ENCODE peak calls at places on chromosomes 11 and 22, in six cellular contexts. One of them, this sample, is unnamed.

GRCh38 chr11:134100171-134100570 is 31.3 kb downstream of the JAM3 start:
- DNase-seq in NCI-H1092: no peak
- DNase-seq in foreskin keratinocyte: no peak
- DNase-seq in GM23248: no peak
- DNase-seq in GM06990: no peak
- DNase-seq in activated CD8-positive, alpha-beta memory T cell treated with anti-CD3 and anti-CD28 coated beads for 24 hours: no peak
- DNase-seq in this sample: no peak

GRCh38 chr22:37189011-37189466 is 992 bp upstream of the C1QTNF6 start:
- DNase-seq in NCI-H1092: no peak
- DNase-seq in foreskin keratinocyte: peak
- DNase-seq in GM23248: peak
- DNase-seq in GM06990: no peak
- DNase-seq in activated CD8-positive, alpha-beta memory T cell treated with anti-CD3 and anti-CD28 coated beads for 24 hours: no peak
- DNase-seq in this sample: peak

GRCh38 chr11:104784684-104785460 is 113.4 kb downstream of the CASP12 start:
- DNase-seq in NCI-H1092: no peak
- DNase-seq in foreskin keratinocyte: peak
- DNase-seq in GM23248: peak
- DNase-seq in GM06990: no peak
- DNase-seq in activated CD8-positive, alpha-beta memory T cell treated with anti-CD3 and anti-CD28 coated beads for 24 hours: no peak
- DNase-seq in this sample: no peak

GRCh38 chr11:75801362-75802021 is 13.5 kb upstream of the UVRAG start:
- DNase-seq in NCI-H1092: no peak
- DNase-seq in foreskin keratinocyte: no peak
- DNase-seq in GM23248: no peak
- DNase-seq in GM06990: peak
- DNase-seq in activated CD8-positive, alpha-beta memory T cell treated with anti-CD3 and anti-CD28 coated beads for 24 hours: no peak
- DNase-seq in this sample: no peak

GRCh38 chr22:17103351-17103750 is 17.8 kb downstream of the TMEM121B start:
- DNase-seq in NCI-H1092: no peak
- DNase-seq in foreskin keratinocyte: no peak
- DNase-seq in GM23248: no peak
- DNase-seq in GM06990: no peak
- DNase-seq in activated CD8-positive, alpha-beta memory T cell treated with anti-CD3 and anti-CD28 coated beads for 24 hours: no peak
- DNase-seq in this sample: no peak

GRCh38 chr11:13963949-13964770 is 1.6 kb downstream of the SPON1 start:
- DNase-seq in NCI-H1092: no peak
- DNase-seq in foreskin keratinocyte: no peak
- DNase-seq in GM23248: peak
- DNase-seq in GM06990: peak
- DNase-seq in activated CD8-positive, alpha-beta memory T cell treated with anti-CD3 and anti-CD28 coated beads for 24 hours: peak
- DNase-seq in this sample: peak

GRCh38 chr11:15985863-15986139 is 370.5 kb downstream of the SOX6 start:
- DNase-seq in NCI-H1092: no peak
- DNase-seq in foreskin keratinocyte: no peak
- DNase-seq in GM23248: no peak
- DNase-seq in GM06990: no peak
- DNase-seq in activated CD8-positive, alpha-beta memory T cell treated with anti-CD3 and anti-CD28 coated beads for 24 hours: no peak
- DNase-seq in this sample: no peak

GRCh38 chr11:32960553-32961164 is 55.0 kb upstream of the DEPDC7 start:
- DNase-seq in NCI-H1092: peak
- DNase-seq in foreskin keratinocyte: peak
- DNase-seq in GM23248: peak
- DNase-seq in GM06990: peak
- DNase-seq in activated CD8-positive, alpha-beta memory T cell treated with anti-CD3 and anti-CD28 coated beads for 24 hours: no peak
- DNase-seq in this sample: peak

GRCh38 chr11:33829430-33830141 is 55.3 kb upstream of the FBXO3 start:
- DNase-seq in NCI-H1092: peak
- DNase-seq in foreskin keratinocyte: peak
- DNase-seq in GM23248: peak
- DNase-seq in GM06990: no peak
- DNase-seq in activated CD8-positive, alpha-beta memory T cell treated with anti-CD3 and anti-CD28 coated beads for 24 hours: peak
- DNase-seq in this sample: peak

GRCh38 chr22:44686873-44687600 is 15.0 kb upstream of the PRR5 start:
- DNase-seq in NCI-H1092: no peak
- DNase-seq in foreskin keratinocyte: no peak
- DNase-seq in GM23248: no peak
- DNase-seq in GM06990: no peak
- DNase-seq in activated CD8-positive, alpha-beta memory T cell treated with anti-CD3 and anti-CD28 coated beads for 24 hours: no peak
- DNase-seq in this sample: peak

GRCh38 chr22:41445171-41446056 is 1.2 kb downstream of the TOB2 start:
- DNase-seq in NCI-H1092: no peak
- DNase-seq in foreskin keratinocyte: peak
- DNase-seq in GM23248: peak
- DNase-seq in GM06990: peak
- DNase-seq in activated CD8-positive, alpha-beta memory T cell treated with anti-CD3 and anti-CD28 coated beads for 24 hours: peak
- DNase-seq in this sample: peak

GRCh38 chr11:119026970-119027369 is 3.7 kb downstream of the SLC37A4 start:
- DNase-seq in NCI-H1092: no peak
- DNase-seq in foreskin keratinocyte: no peak
- DNase-seq in GM23248: no peak
- DNase-seq in GM06990: no peak
- DNase-seq in activated CD8-positive, alpha-beta memory T cell treated with anti-CD3 and anti-CD28 coated beads for 24 hours: no peak
- DNase-seq in this sample: no peak

GRCh38 chr22:49240472-49240871 is 587.2 kb downstream of the BRD1 start:
- DNase-seq in NCI-H1092: no peak
- DNase-seq in foreskin keratinocyte: no peak
- DNase-seq in GM23248: no peak
- DNase-seq in GM06990: no peak
- DNase-seq in activated CD8-positive, alpha-beta memory T cell treated with anti-CD3 and anti-CD28 coated beads for 24 hours: no peak
- DNase-seq in this sample: no peak

GRCh38 chr22:20786536-20786979 is 12.6 kb downstream of the SERPIND1 start:
- DNase-seq in NCI-H1092: no peak
- DNase-seq in foreskin keratinocyte: no peak
- DNase-seq in GM23248: no peak
- DNase-seq in GM06990: no peak
- DNase-seq in activated CD8-positive, alpha-beta memory T cell treated with anti-CD3 and anti-CD28 coated beads for 24 hours: no peak
- DNase-seq in this sample: no peak

GRCh38 chr11:819943-820649 is 1.4 kb downstream of the PNPLA2 start:
- DNase-seq in NCI-H1092: peak
- DNase-seq in foreskin keratinocyte: peak
- DNase-seq in GM23248: peak
- DNase-seq in GM06990: peak
- DNase-seq in activated CD8-positive, alpha-beta memory T cell treated with anti-CD3 and anti-CD28 coated beads for 24 hours: peak
- DNase-seq in this sample: peak

GRCh38 chr11:289706-290620 is 1.0 kb downstream of the PGGHG start:
- DNase-seq in NCI-H1092: no peak
- DNase-seq in foreskin keratinocyte: no peak
- DNase-seq in GM23248: no peak
- DNase-seq in GM06990: no peak
- DNase-seq in activated CD8-positive, alpha-beta memory T cell treated with anti-CD3 and anti-CD28 coated beads for 24 hours: no peak
- DNase-seq in this sample: no peak

GRCh38 chr22:20138868-20139267 is 7.3 kb downstream of the ZDHHC8 start:
- DNase-seq in NCI-H1092: no peak
- DNase-seq in foreskin keratinocyte: no peak
- DNase-seq in GM23248: no peak
- DNase-seq in GM06990: no peak
- DNase-seq in activated CD8-positive, alpha-beta memory T cell treated with anti-CD3 and anti-CD28 coated beads for 24 hours: no peak
- DNase-seq in this sample: no peak

GRCh38 chr22:22558972-22559603 is at the start of gene PRAME:
- DNase-seq in NCI-H1092: peak
- DNase-seq in foreskin keratinocyte: no peak
- DNase-seq in GM23248: peak
- DNase-seq in GM06990: peak
- DNase-seq in activated CD8-positive, alpha-beta memory T cell treated with anti-CD3 and anti-CD28 coated beads for 24 hours: peak
- DNase-seq in this sample: peak

GRCh38 chr22:30596199-30596598 is 4.5 kb upstream of the PES1 start:
- DNase-seq in NCI-H1092: no peak
- DNase-seq in foreskin keratinocyte: no peak
- DNase-seq in GM23248: no peak
- DNase-seq in GM06990: no peak
- DNase-seq in activated CD8-positive, alpha-beta memory T cell treated with anti-CD3 and anti-CD28 coated beads for 24 hours: no peak
- DNase-seq in this sample: no peak

GRCh38 chr11:28417601-28418323 is 309.6 kb downstream of the METTL15 start:
- DNase-seq in NCI-H1092: no peak
- DNase-seq in foreskin keratinocyte: no peak
- DNase-seq in GM23248: no peak
- DNase-seq in GM06990: no peak
- DNase-seq in activated CD8-positive, alpha-beta memory T cell treated with anti-CD3 and anti-CD28 coated beads for 24 hours: no peak
- DNase-seq in this sample: no peak

GRCh38 chr11:105486929-105487328 is 122.9 kb upstream of the GRIA4 start:
- DNase-seq in NCI-H1092: no peak
- DNase-seq in foreskin keratinocyte: no peak
- DNase-seq in GM23248: no peak
- DNase-seq in GM06990: no peak
- DNase-seq in activated CD8-positive, alpha-beta memory T cell treated with anti-CD3 and anti-CD28 coated beads for 24 hours: no peak
- DNase-seq in this sample: no peak

GRCh38 chr11:72235351-72236057 is 8.5 kb downstream of the PHOX2A start:
- DNase-seq in NCI-H1092: no peak
- DNase-seq in foreskin keratinocyte: no peak
- DNase-seq in GM23248: no peak
- DNase-seq in GM06990: no peak
- DNase-seq in activated CD8-positive, alpha-beta memory T cell treated with anti-CD3 and anti-CD28 coated beads for 24 hours: peak
- DNase-seq in this sample: no peak

GRCh38 chr11:10410844-10411200 is 44.2 kb upstream of the AMPD3 start:
- DNase-seq in NCI-H1092: no peak
- DNase-seq in foreskin keratinocyte: no peak
- DNase-seq in GM23248: no peak
- DNase-seq in GM06990: no peak
- DNase-seq in activated CD8-positive, alpha-beta memory T cell treated with anti-CD3 and anti-CD28 coated beads for 24 hours: peak
- DNase-seq in this sample: no peak

GRCh38 chr11:33696931-33697638 is 3.5 kb downstream of the C11orf91 start:
- DNase-seq in NCI-H1092: peak
- DNase-seq in foreskin keratinocyte: peak
- DNase-seq in GM23248: no peak
- DNase-seq in GM06990: no peak
- DNase-seq in activated CD8-positive, alpha-beta memory T cell treated with anti-CD3 and anti-CD28 coated beads for 24 hours: peak
- DNase-seq in this sample: no peak

GRCh38 chr11:57103899-57104605 is 77.7 kb upstream of the LRRC55 start:
- DNase-seq in NCI-H1092: no peak
- DNase-seq in foreskin keratinocyte: no peak
- DNase-seq in GM23248: no peak
- DNase-seq in GM06990: no peak
- DNase-seq in activated CD8-positive, alpha-beta memory T cell treated with anti-CD3 and anti-CD28 coated beads for 24 hours: no peak
- DNase-seq in this sample: no peak

GRCh38 chr22:44658371-44658953 is 43.5 kb upstream of the PRR5 start:
- DNase-seq in NCI-H1092: no peak
- DNase-seq in foreskin keratinocyte: no peak
- DNase-seq in GM23248: peak
- DNase-seq in GM06990: no peak
- DNase-seq in activated CD8-positive, alpha-beta memory T cell treated with anti-CD3 and anti-CD28 coated beads for 24 hours: no peak
- DNase-seq in this sample: peak

GRCh38 chr22:20283674-20284066 is 15.6 kb upstream of the RTN4R start:
- DNase-seq in NCI-H1092: no peak
- DNase-seq in foreskin keratinocyte: no peak
- DNase-seq in GM23248: no peak
- DNase-seq in GM06990: no peak
- DNase-seq in activated CD8-positive, alpha-beta memory T cell treated with anti-CD3 and anti-CD28 coated beads for 24 hours: no peak
- DNase-seq in this sample: no peak

GRCh38 chr11:47003180-47003877 is 66.8 kb downstream of the CSTPP1 start:
- DNase-seq in NCI-H1092: no peak
- DNase-seq in foreskin keratinocyte: no peak
- DNase-seq in GM23248: peak
- DNase-seq in GM06990: no peak
- DNase-seq in activated CD8-positive, alpha-beta memory T cell treated with anti-CD3 and anti-CD28 coated beads for 24 hours: no peak
- DNase-seq in this sample: no peak

GRCh38 chr11:113006916-113007445 is 45.8 kb downstream of the NCAM1 start:
- DNase-seq in NCI-H1092: no peak
- DNase-seq in foreskin keratinocyte: no peak
- DNase-seq in GM23248: no peak
- DNase-seq in GM06990: no peak
- DNase-seq in activated CD8-positive, alpha-beta memory T cell treated with anti-CD3 and anti-CD28 coated beads for 24 hours: no peak
- DNase-seq in this sample: peak

GRCh38 chr11:35166369-35167360 is 27.7 kb downstream of the CD44 start:
- DNase-seq in NCI-H1092: no peak
- DNase-seq in foreskin keratinocyte: peak
- DNase-seq in GM23248: peak
- DNase-seq in GM06990: no peak
- DNase-seq in activated CD8-positive, alpha-beta memory T cell treated with anti-CD3 and anti-CD28 coated beads for 24 hours: peak
- DNase-seq in this sample: peak

GRCh38 chr22:19808873-19809478 is 45.7 kb downstream of the GNB1L start:
- DNase-seq in NCI-H1092: no peak
- DNase-seq in foreskin keratinocyte: no peak
- DNase-seq in GM23248: no peak
- DNase-seq in GM06990: no peak
- DNase-seq in activated CD8-positive, alpha-beta memory T cell treated with anti-CD3 and anti-CD28 coated beads for 24 hours: no peak
- DNase-seq in this sample: peak

GRCh38 chr11:90148900-90149299 is 14.4 kb downstream of the NAALAD2 start:
- DNase-seq in NCI-H1092: no peak
- DNase-seq in foreskin keratinocyte: no peak
- DNase-seq in GM23248: peak
- DNase-seq in GM06990: no peak
- DNase-seq in activated CD8-positive, alpha-beta memory T cell treated with anti-CD3 and anti-CD28 coated beads for 24 hours: no peak
- DNase-seq in this sample: no peak

GRCh38 chr11:64874308-64874707 is 4.1 kb downstream of the EHD1 start:
- DNase-seq in NCI-H1092: no peak
- DNase-seq in foreskin keratinocyte: no peak
- DNase-seq in GM23248: no peak
- DNase-seq in GM06990: no peak
- DNase-seq in activated CD8-positive, alpha-beta memory T cell treated with anti-CD3 and anti-CD28 coated beads for 24 hours: peak
- DNase-seq in this sample: peak

This sample was measured in astrocyte of the hippocampus.